ENCODE peak calls at places on chromosomes 7 and 10, in five cellular contexts. J, Z, M, E and H are unnamed samples.

GRCh38 chr10:4804505-4804904 is 21.5 kb upstream of the AKR1E2 start:
- DNase-seq in Z (no peak), J (no peak), M (no peak), E (no peak), H (no peak)

GRCh38 chr10:86160890-86161585 is 205.6 kb downstream of the GRID1 start:
- DNase-seq in M (peak; percentile 56), E (no peak), Z (no peak), J (no peak), H (no peak)

GRCh38 chr10:127441350-127442219 is 107.5 kb upstream of the NPS start:
- DNase-seq in E (no peak), M (no peak), Z (no peak), J (no peak), H (no peak)

GRCh38 chr7:112414855-112415490 is 35.3 kb upstream of the IFRD1 start:
- DNase-seq in E (no peak), M (peak; percentile 64), Z (no peak), J (no peak), H (no peak)

GRCh38 chr7:21305455-21306235 is 122.2 kb upstream of the SP4 start:
- DNase-seq in Z (no peak), M (peak; percentile 36), J (no peak), E (no peak), H (no peak)

GRCh38 chr10:130076681-130077080 is 33.9 kb downstream of the C10orf143 start:
- DNase-seq in E (no peak), Z (no peak), M (no peak), J (no peak), H (no peak)

GRCh38 chr10:119803264-119803663 is 69.4 kb downstream of the MCMBP start:
- DNase-seq in M (peak; percentile 1), E (no peak), Z (no peak), J (no peak), H (peak; percentile 52)

GRCh38 chr10:63494951-63495350 is 26.2 kb upstream of the REEP3 start:
- DNase-seq in Z (no peak), M (no peak), E (no peak), J (no peak), H (no peak)

GRCh38 chr7:140297192-140297591 is 101.1 kb downstream of the SLC37A3 start:
- DNase-seq in J (no peak), M (no peak), E (no peak), Z (no peak), H (no peak)

GRCh38 chr7:53520841-53521240 is 485.4 kb downstream of the POM121L12 start:
- DNase-seq in J (no peak), M (no peak), E (no peak), Z (no peak), H (no peak)

GRCh38 chr7:32941996-32942782 is 15.1 kb upstream of the FKBP9 start:
- DNase-seq in J (peak; percentile 37), M (peak; percentile 56), E (peak; percentile 42), Z (no peak), H (peak; percentile 81)

DNA sequence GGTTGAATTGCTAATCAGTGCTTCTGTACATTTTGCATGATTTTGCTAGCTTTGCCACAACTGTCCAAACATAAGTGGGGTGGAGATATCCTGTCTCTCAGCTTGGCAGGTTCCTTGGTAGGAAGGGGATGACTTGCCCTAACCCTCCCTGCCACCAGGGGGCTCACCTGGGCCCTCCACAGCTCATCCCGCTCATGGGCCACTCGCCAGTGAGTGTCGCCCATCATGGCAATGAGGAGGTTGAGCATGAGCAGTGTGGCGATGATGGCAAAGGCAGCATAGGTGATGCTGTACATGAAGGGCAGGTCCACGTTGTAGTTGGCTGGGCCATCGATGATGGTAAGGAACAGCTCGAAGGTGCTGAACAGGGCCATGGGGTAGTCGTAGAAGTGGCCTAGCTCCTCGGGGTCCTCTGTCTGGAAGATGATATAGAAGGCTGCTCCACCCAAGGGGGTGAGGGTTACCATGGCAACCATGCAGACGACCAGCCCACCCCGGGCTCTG is 12.2 kb downstream of the TRPV6 start:
- DNase-seq in E (no peak), J (no peak), M (no peak), Z (no peak), H (no peak)
- TF ChIP-seq CTCF in E (peak; percentile 64), J (peak; percentile 59), M (peak; percentile 24), Z (peak; percentile 76), H (peak; percentile 49)

GRCh38 chr7:142334806-142335205 is 76.9 kb upstream of the PRSS58 start:
- DNase-seq in M (no peak), J (no peak), Z (no peak), E (no peak), H (no peak)

GRCh38 chr7:142334236-142334635 is 76.4 kb upstream of the PRSS58 start:
- DNase-seq in J (no peak), M (no peak), E (no peak), Z (no peak), H (no peak)

GRCh38 chr7:142337406-142338001 is 79.6 kb upstream of the PRSS58 start:
- DNase-seq in E (no peak), J (no peak), Z (no peak), M (no peak), H (no peak)

DNA sequence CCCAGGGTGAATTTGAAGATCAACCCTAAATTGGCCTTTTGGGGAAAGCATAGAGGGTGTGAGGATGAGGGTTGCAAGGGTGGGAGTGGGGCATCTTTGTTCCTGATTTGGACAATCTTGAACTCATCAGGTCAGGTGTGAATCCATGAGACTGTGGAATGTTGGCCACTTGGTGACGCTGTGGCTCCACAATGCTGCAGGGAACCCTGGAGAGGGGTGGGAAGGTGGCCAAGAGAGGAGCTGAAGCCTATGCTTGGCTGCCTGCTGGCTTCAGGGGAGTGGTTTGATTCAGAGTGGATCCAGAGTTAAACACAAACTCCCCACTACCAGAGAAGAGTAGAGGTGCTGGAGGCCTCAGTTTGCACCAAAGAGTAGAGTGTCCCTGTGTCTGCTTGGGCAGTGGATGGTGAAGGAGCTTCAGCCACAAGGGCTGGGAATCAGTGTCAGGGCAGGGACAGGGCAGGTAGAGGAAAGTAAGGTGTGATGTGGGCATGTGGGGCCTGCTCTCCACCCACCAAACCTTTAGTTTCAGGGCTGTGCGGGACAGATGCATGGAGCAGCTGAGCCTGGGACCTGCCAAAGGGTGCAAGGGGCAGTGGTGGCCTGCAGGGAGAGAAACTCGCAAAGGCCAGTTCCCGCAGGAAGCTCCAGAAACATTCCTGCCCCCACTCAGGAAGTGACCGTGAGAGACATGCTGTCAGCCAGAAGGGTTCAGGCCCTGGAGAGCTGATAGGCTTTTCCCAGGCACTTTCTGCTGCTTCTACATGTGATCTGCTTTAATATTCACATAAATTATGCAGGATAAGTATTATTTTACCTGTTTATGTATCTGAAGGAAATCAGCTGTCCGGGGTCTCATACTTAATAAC is 81.0 kb upstream of the PRSS58 start:
- DNase-seq in M (peak; percentile 76), E (no peak), J (no peak), Z (no peak), H (no peak)
- TF ChIP-seq CTCF in M (peak; percentile 18), E (no peak), J (peak; percentile 22), Z (no peak), H (no peak)

DNA sequence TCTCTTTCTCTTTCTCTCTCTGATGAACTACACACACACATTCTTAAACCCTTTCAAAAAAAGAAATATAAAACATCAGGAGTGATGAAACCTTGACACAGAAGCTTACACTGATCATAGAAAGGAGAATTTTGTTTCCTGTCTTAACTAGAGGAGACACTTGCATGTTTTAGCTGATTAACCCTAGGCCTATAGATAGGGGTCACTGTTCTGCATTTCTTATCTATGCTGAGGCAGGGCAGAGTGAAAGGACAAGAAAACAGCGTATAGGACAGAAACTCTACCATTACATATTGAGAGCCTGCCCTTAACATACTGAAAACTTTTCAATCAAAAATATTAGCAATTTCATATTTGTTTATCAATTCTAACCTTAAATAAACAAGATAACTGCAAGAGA is 680.6 kb upstream of the MBL2 start:
- DNase-seq in M (peak; percentile 14), J (no peak), Z (no peak), E (no peak), H (no peak)
- TF ChIP-seq CTCF in M (peak; percentile 9), J (peak; percentile 45), Z (peak; percentile 22), E (no peak), H (no peak)

DNA sequence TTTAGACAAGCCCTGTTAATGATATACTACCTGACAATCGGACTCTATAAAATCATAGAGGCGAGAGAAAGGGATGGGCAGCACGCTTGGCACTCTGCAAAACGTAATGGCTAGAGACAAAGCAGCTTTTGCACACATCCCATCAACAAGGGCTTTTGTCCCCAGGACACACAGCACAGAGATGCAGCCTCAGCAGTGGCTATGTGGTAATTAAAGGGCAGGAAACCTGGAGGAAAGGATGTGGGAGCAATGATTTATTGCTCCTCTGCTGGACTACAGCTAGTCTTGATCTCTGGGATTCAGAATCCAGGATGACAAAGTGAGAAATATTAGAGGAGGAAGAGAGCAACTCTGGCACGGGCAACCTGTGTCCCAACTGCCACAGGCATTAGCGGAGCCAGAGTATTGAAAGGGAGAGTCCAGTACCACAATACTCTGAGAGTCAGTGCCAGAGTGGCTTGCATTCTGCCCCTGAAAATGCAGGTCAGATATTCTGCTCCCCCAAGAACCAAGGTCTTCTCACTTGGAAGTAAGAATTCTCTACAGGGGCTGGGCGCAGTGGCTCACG is 96.5 kb downstream of the ARMH3 start:
- DNase-seq in E (no peak), J (no peak), Z (no peak), M (no peak), H (no peak)
- TF ChIP-seq CTCF in E (no peak), J (no peak), Z (no peak), M (no peak), H (no peak)

GRCh38 chr7:95794917-95795515 is 22.7 kb downstream of the DYNC1I1 start:
- DNase-seq in M (peak; percentile 53), Z (no peak), J (no peak), E (no peak), H (peak; percentile 4)
- TF ChIP-seq CTCF in M (peak; percentile 50), Z (peak; percentile 56), J (peak; percentile 63), E (peak; percentile 11), H (peak; percentile 34)

GRCh38 chr10:93226619-93227018 is 152.9 kb downstream of the CYP26A1 start:
- DNase-seq in E (no peak), M (no peak), J (no peak), Z (no peak), H (no peak)
- TF ChIP-seq CTCF in E (no peak), M (no peak), J (no peak), Z (no peak), H (no peak)

GRCh38 chr7:151299530-151299929 is 42.1 kb upstream of the NUB1 start:
- DNase-seq in E (no peak), J (no peak), Z (no peak), M (no peak), H (no peak)
- TF ChIP-seq CTCF in E (no peak), J (no peak), Z (no peak), M (no peak), H (no peak)

GRCh38 chr7:26500749-26501352 is 209.2 kb downstream of the SNX10 start:
- DNase-seq in M (peak; percentile 53), Z (no peak), J (no peak), E (no peak), H (peak; percentile 3)
- TF ChIP-seq CTCF in M (peak; percentile 52), Z (peak; percentile 57), J (peak; percentile 70), E (peak; percentile 46), H (peak; percentile 44)